ENCODE peak calls at places on chromosome 5, in five cellular contexts. V, B, C, F and M are unnamed samples.
A peak's percentile ranks its signal among the peaks of the same experiment; 100 is the strongest.

GRCh38 chr5:10577371-10578291 is 13.8 kb downstream of the ANKRD33B start:
- DNase-seq in V (no peak), B (no peak), C (no peak), F (peak; percentile 65), M (peak; percentile 59)

GRCh38 chr5:119631660-119632059 is 2.3 kb downstream of the FAM170A start:
- DNase-seq in V (no peak), B (no peak), C (no peak), F (no peak), M (no peak)

GRCh38 chr5:124692324-124692723 is 54.1 kb downstream of the ZNF608 start:
- DNase-seq in V (peak; percentile 89), B (no peak), C (no peak), F (peak; percentile 39), M (peak; percentile 77)

GRCh38 chr5:74251106-74252032 is 389.2 kb downstream of the ENC1 start:
- DNase-seq in V (peak; percentile 99), B (no peak), C (peak; percentile 98), F (peak; percentile 96), M (peak; percentile 86)

GRCh38 chr5:102295534-102296228 is 403 bp downstream of the SLCO4C1 start:
- DNase-seq in V (no peak), B (no peak), C (no peak), F (no peak), M (no peak)

GRCh38 chr5:135446186-135446585 is 962 bp downstream of the DCANP1 start:
- DNase-seq in V (no peak), B (no peak), C (no peak), F (no peak), M (no peak)

GRCh38 chr5:95664204-95664786 is 17.7 kb downstream of the RFESD start:
- DNase-seq in V (peak; percentile 33), B (peak; percentile 31), C (peak; percentile 18), F (peak; percentile 67), M (peak; percentile 67)

GRCh38 chr5:33530183-33530962 is 89.6 kb downstream of the TARS1 start:
- DNase-seq in V (no peak), B (peak; percentile 18), C (no peak), F (no peak), M (no peak)

GRCh38 chr5:171874210-171874609 is 88.6 kb downstream of the SMIM23 start:
- DNase-seq in V (no peak), B (no peak), C (no peak), F (peak; percentile 63), M (peak; percentile 72)

GRCh38 chr5:75686480-75686879 is 30.8 kb downstream of the POC5 start:
- DNase-seq in V (no peak), B (no peak), C (no peak), F (no peak), M (no peak)

GRCh38 chr5:167918492-167919267 is 372.8 kb upstream of the WWC1 start:
- DNase-seq in V (no peak), B (no peak), C (no peak), F (peak; percentile 22), M (no peak)

GRCh38 chr5:33736510-33736909 is 155.3 kb downstream of the ADAMTS12 start:
- DNase-seq in V (peak; percentile 94), B (no peak), C (peak; percentile 11), F (peak; percentile 72), M (peak; percentile 96)

GRCh38 chr5:88880196-88880595 is 2.8 kb downstream of the MEF2C start:
- DNase-seq in V (no peak), B (no peak), C (no peak), F (no peak), M (no peak)

GRCh38 chr5:43547532-43547931 is 9.3 kb downstream of the PAIP1 start:
- DNase-seq in V (no peak), B (no peak), C (no peak), F (no peak), M (no peak)

GRCh38 chr5:177469750-177470525 is 3.5 kb downstream of the DBN1 start:
- DNase-seq in V (no peak), B (no peak), C (no peak), F (no peak), M (no peak)

GRCh38 chr5:55510523-55510880 is 24.3 kb downstream of the PLPP1 start:
- DNase-seq in V (no peak), B (no peak), C (no peak), F (no peak), M (no peak)

GRCh38 chr5:133945561-133945960 is 22.9 kb downstream of the C5orf15 start:
- DNase-seq in V (peak; percentile 52), B (no peak), C (no peak), F (no peak), M (no peak)

GRCh38 chr5:113050606-113051391 is 74.2 kb downstream of the DCP2 start:
- DNase-seq in V (peak; percentile 88), B (no peak), C (peak; percentile 82), F (peak; percentile 93), M (peak; percentile 87)

GRCh38 chr5:43078956-43079355 is 38.8 kb upstream of the ANXA2R start:
- DNase-seq in V (peak; percentile 82), B (no peak), C (peak; percentile 41), F (peak; percentile 85), M (peak; percentile 48)

GRCh38 chr5:129112295-129112694 is 17.7 kb downstream of the ISOC1 start:
- DNase-seq in V (no peak), B (no peak), C (no peak), F (peak; percentile 6), M (no peak)

GRCh38 chr5:115450741-115451140 is 93.8 kb downstream of the FEM1C start:
- DNase-seq in V (peak; percentile 85), B (no peak), C (peak; percentile 63), F (peak; percentile 94), M (peak; percentile 87)

DNA sequence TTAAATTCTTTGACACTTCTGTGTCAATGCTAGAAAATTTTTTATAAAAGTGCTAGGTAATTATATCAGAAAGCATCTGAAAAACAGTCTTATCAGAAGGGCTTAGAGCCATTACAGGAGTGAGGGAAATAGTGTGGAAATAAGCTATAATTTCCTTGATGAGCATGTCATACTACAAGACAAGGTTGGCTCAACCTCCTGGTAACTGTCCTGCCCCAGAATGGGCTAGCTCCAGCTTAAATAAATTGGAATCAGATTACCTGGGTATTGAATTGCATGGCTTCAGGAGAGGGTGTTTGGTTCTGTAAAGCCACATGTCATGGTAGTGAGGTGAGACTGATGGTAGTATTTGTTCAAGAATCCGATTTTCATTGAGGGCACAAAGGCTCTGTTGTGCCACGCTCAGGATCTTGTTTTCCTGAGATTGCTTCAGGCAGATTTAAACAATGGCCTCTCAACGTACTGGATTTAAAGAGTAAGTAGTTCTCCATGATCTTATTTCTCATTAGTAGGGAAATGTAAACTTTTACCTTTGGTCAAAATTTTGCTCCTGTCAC is 21.1 kb downstream of the TRIO start:
- DNase-seq in V (no peak), B (no peak), C (no peak), F (no peak), M (no peak)
- H3K79me2 ChIP-seq in V (peaks cover 100% of the 10 kb centered on the region), B (peaks cover 100% of the 10 kb centered on the region), C (peaks cover 100% of the 10 kb centered on the region), F (peaks cover 100% of the 10 kb centered on the region), M (peaks cover 100% of the 10 kb centered on the region)

GRCh38 chr5:77645158-77645994 is 6.9 kb upstream of the OTP start:
- DNase-seq in V (no peak), B (peak; percentile 88), C (no peak), F (peak; percentile 52), M (no peak)
- TF ChIP-seq EZH2 in V (peak; percentile 82), B (peak; percentile 87), C (peak; percentile 57), F (no peak), M (peak; percentile 77)

GRCh38 chr5:14429102-14429501 is 152.5 kb upstream of the OTULINL start:
- DNase-seq in V (no peak), B (peak; percentile 75), C (no peak), F (no peak), M (peak; percentile 50)
- H3K79me2 ChIP-seq in V (peaks cover 97% of the 10 kb centered on the region), B (peaks cover 10% of the 10 kb centered on the region), C (peaks cover 54% of the 10 kb centered on the region), F (peaks cover 100% of the 10 kb centered on the region), M (peaks cover 39% of the 10 kb centered on the region)

GRCh38 chr5:149282027-149282965 is 10.6 kb downstream of the AFAP1L1 start:
- DNase-seq in V (no peak), B (no peak), C (no peak), F (no peak), M (no peak)
- TF ChIP-seq EZH2 in V (no peak), B (no peak), C (no peak), F (no peak), M (no peak)

DNA sequence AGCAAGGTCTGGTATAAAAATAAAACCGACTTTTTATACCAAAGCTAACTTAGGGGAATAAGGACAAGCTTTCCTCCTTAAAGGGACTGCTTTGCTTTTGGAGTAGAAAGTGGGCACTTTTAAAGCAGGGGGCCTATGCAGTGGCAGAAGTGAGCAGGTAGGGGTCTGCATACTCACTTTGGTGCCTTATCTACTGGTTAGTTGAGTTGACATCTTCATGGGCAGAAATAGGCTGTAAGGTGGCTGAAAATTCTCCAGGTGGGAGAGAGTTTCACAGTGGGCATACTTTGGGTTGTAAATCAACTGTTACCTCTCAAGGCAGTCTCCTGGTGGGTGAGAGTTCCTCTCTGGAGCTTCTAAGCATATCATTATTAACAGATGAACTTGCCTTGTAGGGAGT is 24.8 kb downstream of the OSMR start:
- DNase-seq in V (no peak), B (no peak), C (no peak), F (no peak), M (no peak)
- H3K79me2 ChIP-seq in V (peaks cover 56% of the 10 kb centered on the region), B (no peaks in the 10 kb centered on the region), C (peaks cover 75% of the 10 kb centered on the region), F (peaks cover 83% of the 10 kb centered on the region), M (peaks cover 61% of the 10 kb centered on the region)

DNA sequence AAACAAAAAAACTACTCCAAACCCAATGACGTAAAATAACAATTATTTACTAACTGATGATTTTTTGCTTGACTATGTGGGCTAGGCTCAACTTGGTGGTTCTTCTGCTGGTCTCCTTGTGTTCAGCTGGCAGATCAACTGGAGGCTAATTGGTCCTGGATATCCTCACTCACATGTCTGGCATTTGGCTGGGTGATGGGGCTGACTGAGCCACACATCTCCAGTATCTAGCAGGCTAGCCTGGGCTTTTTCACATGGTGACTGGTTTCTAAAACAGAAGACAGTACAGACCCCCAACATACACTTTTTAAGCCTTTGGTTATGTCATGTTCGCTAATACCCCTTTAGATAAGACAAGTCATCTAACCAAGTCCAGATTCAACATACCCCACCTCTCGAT is 104.7 kb upstream of the PRRC1 start:
- DNase-seq in V (no peak), B (no peak), C (no peak), F (no peak), M (no peak)
- TF ChIP-seq EZH2 in V (no peak), B (no peak), C (no peak), F (no peak), M (no peak)

DNA sequence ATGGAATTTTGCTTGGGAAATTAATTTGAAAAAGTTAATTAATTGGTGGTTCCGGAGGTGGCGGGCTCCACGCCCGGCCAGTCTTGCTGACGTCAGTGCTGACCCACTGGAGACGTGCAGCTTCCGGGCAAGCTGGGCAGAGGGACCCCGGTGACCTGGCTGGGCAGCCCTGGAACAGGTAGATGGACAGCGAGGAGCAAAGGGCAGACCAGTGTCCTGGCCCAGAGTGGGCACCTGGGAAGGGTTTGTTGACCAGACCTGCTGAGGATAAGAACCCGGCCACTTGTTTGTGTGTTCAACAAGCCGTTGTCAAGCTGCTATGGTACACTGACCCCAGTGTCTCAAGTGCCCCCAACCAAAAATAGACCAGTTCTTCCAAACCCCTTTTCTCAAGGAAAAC is 17.5 kb downstream of the CXXC5 start:
- DNase-seq in V (no peak), B (no peak), C (no peak), F (no peak), M (no peak)
- H3K79me2 ChIP-seq in V (peaks cover 96% of the 10 kb centered on the region), B (peaks cover 96% of the 10 kb centered on the region), C (peaks cover 52% of the 10 kb centered on the region), F (peaks cover 91% of the 10 kb centered on the region), M (peaks cover 20% of the 10 kb centered on the region)